ENCODE peak calls at places on chromosomes 4 and X, in eight cellular contexts. One of them, this sample, is unnamed.

GRCh38 chrX:44071847-44072545 is 98.8 kb upstream of the NDP start:
- DNase-seq in GM20000: no peak
- DNase-seq in sciatic nerve: no peak
- DNase-seq in cardiac fibroblast: peak; percentile 21
- DNase-seq in germinal center: no peak
- DNase-seq in anterior cingulate cortex: no peak
- DNase-seq in right lobe of liver: no peak
- DNase-seq in head of caudate nucleus: no peak
- DNase-seq in this sample: no peak

GRCh38 chrX:119481218-119481875 is 13.1 kb downstream of the SLC25A5 start:
- DNase-seq in GM20000: no peak
- DNase-seq in sciatic nerve: no peak
- DNase-seq in cardiac fibroblast: no peak
- DNase-seq in germinal center: no peak
- DNase-seq in anterior cingulate cortex: no peak
- DNase-seq in right lobe of liver: peak; percentile 68
- DNase-seq in head of caudate nucleus: no peak
- DNase-seq in this sample: no peak

GRCh38 chr4:94826206-94826605 is 68.5 kb downstream of the BMPR1B start:
- DNase-seq in GM20000: no peak
- DNase-seq in sciatic nerve: no peak
- DNase-seq in cardiac fibroblast: no peak
- DNase-seq in germinal center: no peak
- DNase-seq in anterior cingulate cortex: no peak
- DNase-seq in right lobe of liver: no peak
- DNase-seq in head of caudate nucleus: no peak
- DNase-seq in this sample: peak; percentile 77

GRCh38 chr4:6501171-6501570 is 28.8 kb upstream of the PPP2R2C start:
- DNase-seq in GM20000: no peak
- DNase-seq in sciatic nerve: no peak
- DNase-seq in cardiac fibroblast: no peak
- DNase-seq in germinal center: no peak
- DNase-seq in anterior cingulate cortex: no peak
- DNase-seq in right lobe of liver: no peak
- DNase-seq in head of caudate nucleus: no peak
- DNase-seq in this sample: no peak

GRCh38 chr4:54840430-54840829 is 182.7 kb downstream of the KIT start:
- DNase-seq in GM20000: no peak
- DNase-seq in sciatic nerve: no peak
- DNase-seq in cardiac fibroblast: no peak
- DNase-seq in germinal center: no peak
- DNase-seq in anterior cingulate cortex: no peak
- DNase-seq in right lobe of liver: no peak
- DNase-seq in head of caudate nucleus: no peak
- DNase-seq in this sample: no peak

GRCh38 chr4:59553063-59553738 is 1646.9 kb upstream of the ADGRL3 start:
- DNase-seq in GM20000: peak; percentile 17
- DNase-seq in sciatic nerve: no peak
- DNase-seq in cardiac fibroblast: peak; percentile 71
- DNase-seq in germinal center: no peak
- DNase-seq in anterior cingulate cortex: no peak
- DNase-seq in right lobe of liver: no peak
- DNase-seq in head of caudate nucleus: no peak
- DNase-seq in this sample: peak; percentile 35

GRCh38 chr4:183758735-183759447 is 99.8 kb downstream of the TRAPPC11 start:
- DNase-seq in GM20000: no peak
- DNase-seq in sciatic nerve: no peak
- DNase-seq in cardiac fibroblast: peak; percentile 5
- DNase-seq in germinal center: no peak
- DNase-seq in anterior cingulate cortex: no peak
- DNase-seq in right lobe of liver: no peak
- DNase-seq in head of caudate nucleus: no peak
- DNase-seq in this sample: no peak

GRCh38 chrX:103170216-103170615 is 44.7 kb upstream of the BEX4 start:
- DNase-seq in GM20000: no peak
- DNase-seq in sciatic nerve: no peak
- DNase-seq in cardiac fibroblast: peak; percentile 42
- DNase-seq in germinal center: no peak
- DNase-seq in anterior cingulate cortex: no peak
- DNase-seq in right lobe of liver: no peak
- DNase-seq in head of caudate nucleus: no peak
- DNase-seq in this sample: peak; percentile 4

GRCh38 chrX:154541896-154542722 is 4.5 kb downstream of the G6PD start:
- DNase-seq in GM20000: no peak
- DNase-seq in sciatic nerve: peak; percentile 84
- DNase-seq in cardiac fibroblast: peak; percentile 96
- DNase-seq in germinal center: no peak
- DNase-seq in anterior cingulate cortex: no peak
- DNase-seq in right lobe of liver: peak; percentile 82
- DNase-seq in head of caudate nucleus: no peak
- DNase-seq in this sample: peak; percentile 93

GRCh38 chr4:158159054-158159717 is 13.6 kb downstream of the GASK1B start:
- DNase-seq in GM20000: no peak
- DNase-seq in sciatic nerve: no peak
- DNase-seq in cardiac fibroblast: peak; percentile 93
- DNase-seq in germinal center: no peak
- DNase-seq in anterior cingulate cortex: no peak
- DNase-seq in right lobe of liver: no peak
- DNase-seq in head of caudate nucleus: no peak
- DNase-seq in this sample: no peak

GRCh38 chr4:83516042-83516772 is 19.7 kb upstream of the GPAT3 start:
- DNase-seq in GM20000: no peak
- DNase-seq in sciatic nerve: no peak
- DNase-seq in cardiac fibroblast: peak; percentile 66
- DNase-seq in germinal center: no peak
- DNase-seq in anterior cingulate cortex: no peak
- DNase-seq in right lobe of liver: no peak
- DNase-seq in head of caudate nucleus: no peak
- DNase-seq in this sample: peak; percentile 64

GRCh38 chr4:118989098-118990080 is 100.7 kb downstream of the SYNPO2 start:
- DNase-seq in GM20000: no peak
- DNase-seq in sciatic nerve: no peak
- DNase-seq in cardiac fibroblast: peak; percentile 87
- DNase-seq in germinal center: no peak
- DNase-seq in anterior cingulate cortex: no peak
- DNase-seq in right lobe of liver: no peak
- DNase-seq in head of caudate nucleus: no peak
- DNase-seq in this sample: peak; percentile 62

GRCh38 chrX:72306085-72306801 is 529 bp upstream of the CITED1 start:
- DNase-seq in GM20000: peak; percentile 28
- DNase-seq in sciatic nerve: no peak
- DNase-seq in cardiac fibroblast: no peak
- DNase-seq in germinal center: no peak
- DNase-seq in anterior cingulate cortex: no peak
- DNase-seq in right lobe of liver: no peak
- DNase-seq in head of caudate nucleus: no peak
- DNase-seq in this sample: no peak

GRCh38 chr4:95513022-95513421 is 35.8 kb downstream of the UNC5C start:
- DNase-seq in GM20000: no peak
- DNase-seq in sciatic nerve: no peak
- DNase-seq in cardiac fibroblast: no peak
- DNase-seq in germinal center: no peak
- DNase-seq in anterior cingulate cortex: no peak
- DNase-seq in right lobe of liver: no peak
- DNase-seq in head of caudate nucleus: no peak
- DNase-seq in this sample: no peak

This sample was measured in lung microvascular endothelial cell.